ENCODE peak calls at places on chromosomes 13 and 19, in four cellular contexts. B is A549, K is HepG2, W is K562. U is an unnamed sample.

GRCh38 chr19:43625918-43626579 is 6.6 kb upstream of the ZNF428 start:
- DNase-seq in B (peak; percentile 42), K (no peak), W (peak; percentile 84), U (peak; percentile 74)

GRCh38 chr19:18700501-18701249 is 17.2 kb downstream of the CRTC1 start:
- DNase-seq in B (no peak), K (no peak), W (peak; percentile 85), U (peak; percentile 72)

GRCh38 chr13:24276310-24276709 is 33.1 kb upstream of the C1QTNF9 start:
- DNase-seq in B (no peak), K (no peak), W (no peak), U (no peak)

GRCh38 chr19:51681286-51681956 is 11.7 kb upstream of the SPACA6 start:
- DNase-seq in B (no peak), K (no peak), W (no peak), U (no peak)

GRCh38 chr19:3350014-3350663 is 16.2 kb upstream of the NFIC start:
- DNase-seq in B (no peak), K (peak; percentile 42), W (no peak), U (no peak)

GRCh38 chr19:1133471-1133929 is 29.7 kb downstream of the GPX4 start:
- DNase-seq in B (peak; percentile 41), K (no peak), W (peak; percentile 69), U (peak; percentile 74)

GRCh38 chr13:108346376-108346775 is 76.9 kb downstream of the TNFSF13B start:
- DNase-seq in B (no peak), K (no peak), W (no peak), U (no peak)

GRCh38 chr19:45404557-45405434 is at the start of gene PPP1R13L:
- DNase-seq in B (peak; percentile 95), K (peak; percentile 76), W (peak; percentile 78), U (peak; percentile 97)

GRCh38 chr19:37946132-37946531 is 39.1 kb downstream of the SIPA1L3 start:
- DNase-seq in B (no peak), K (no peak), W (no peak), U (no peak)

GRCh38 chr19:52749780-52750179 is 14.9 kb upstream of the ZNF611 start:
- DNase-seq in B (no peak), K (no peak), W (no peak), U (no peak)
- TF ChIP-seq NR3C1 in B (no peak), K (no peak), W (no peak), U (no peak)

DNA sequence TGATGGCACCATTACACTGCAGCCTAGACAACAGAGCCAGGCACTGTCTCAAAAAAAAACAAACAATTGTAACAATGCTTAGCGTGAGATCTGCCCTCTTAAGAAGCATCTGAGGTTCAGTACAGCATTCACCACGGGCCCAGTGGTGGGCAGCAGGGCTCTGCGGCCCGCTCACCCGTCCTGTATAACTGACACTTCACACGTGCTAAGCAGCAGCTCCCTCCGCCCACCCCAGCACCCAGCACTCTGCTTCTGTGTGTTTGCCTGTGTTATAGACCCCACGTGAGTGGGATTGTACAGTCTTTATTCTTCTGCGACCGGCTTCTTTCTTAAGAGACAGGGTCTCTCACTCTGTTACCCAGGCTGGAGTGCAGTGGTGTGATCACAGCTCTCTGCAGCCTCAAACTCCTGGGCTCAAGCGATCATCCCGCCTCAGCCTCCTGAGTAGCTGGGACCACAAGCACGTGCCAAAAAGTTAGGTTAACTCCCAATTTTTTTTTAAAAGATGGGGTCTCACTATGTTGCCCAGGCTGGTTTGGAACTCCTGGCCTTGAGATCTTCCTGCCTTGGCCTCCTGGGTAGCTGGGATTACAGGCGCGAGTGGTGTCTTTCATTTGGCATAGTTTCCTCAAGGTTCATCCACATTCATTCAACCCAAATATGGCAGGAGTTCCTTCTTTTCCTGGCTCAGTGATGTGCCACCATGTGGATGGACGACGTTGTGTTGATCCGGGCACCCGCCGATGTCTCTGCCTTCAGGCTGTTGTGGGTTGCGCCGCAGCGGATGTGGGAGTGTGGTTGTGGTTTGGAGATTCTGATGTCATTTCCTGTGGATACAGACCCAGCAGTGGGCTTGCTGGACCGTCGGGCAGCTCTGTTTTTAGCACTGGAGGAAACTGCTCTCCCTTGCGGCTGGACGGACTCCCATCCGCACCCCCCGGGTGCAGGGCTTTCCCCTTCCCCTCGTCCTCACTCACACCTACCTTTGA is 170.0 kb downstream of the KDM4B start:
- DNase-seq in B (no peak), K (no peak), W (peak; percentile 34), U (no peak)
- TF ChIP-seq USF2 in B (no peak), K (no peak), W (no peak), U (no peak)

GRCh38 chr13:45369116-45369515 is 28.1 kb upstream of the TPT1 start:
- DNase-seq in B (no peak), K (no peak), W (no peak), U (no peak)

GRCh38 chr13:45372189-45373115 is 31.5 kb upstream of the TPT1 start:
- DNase-seq in B (no peak), K (no peak), W (no peak), U (no peak)

GRCh38 chr13:45373116-45373606 is 32.2 kb upstream of the TPT1 start:
- DNase-seq in B (no peak), K (no peak), W (no peak), U (no peak)

GRCh38 chr13:45368571-45368970 is 27.6 kb upstream of the TPT1 start:
- DNase-seq in B (no peak), K (no peak), W (no peak), U (no peak)

GRCh38 chr13:45370922-45371406 is 30.0 kb upstream of the TPT1 start:
- DNase-seq in B (peak; percentile 48), K (no peak), W (peak; percentile 76), U (peak; percentile 90)
- TF ChIP-seq NR3C1 in B (no peak), K (no peak), W (no peak), U (no peak)

GRCh38 chr13:50810468-50810867 is 33.0 kb downstream of the DLEU7 start:
- DNase-seq in B (no peak), K (no peak), W (no peak), U (no peak)

GRCh38 chr13:50809133-50810090 is 34.1 kb downstream of the DLEU7 start:
- DNase-seq in B (no peak), K (no peak), W (no peak), U (no peak)

GRCh38 chr13:50812242-50812641 is 31.2 kb downstream of the DLEU7 start:
- DNase-seq in B (no peak), K (no peak), W (no peak), U (no peak)

GRCh38 chr13:50805805-50806204 is 37.7 kb downstream of the DLEU7 start:
- DNase-seq in B (no peak), K (peak; percentile 5), W (no peak), U (no peak)

GRCh38 chr13:50810998-50811397 is 32.5 kb downstream of the DLEU7 start:
- DNase-seq in B (no peak), K (no peak), W (no peak), U (no peak)
- TF ChIP-seq USF2 in B (no peak), K (no peak), W (no peak), U (no peak)

GRCh38 chr19:8610041-8610927 is at the start of gene ADAMTS10:
- DNase-seq in B (no peak), K (no peak), W (peak; percentile 77), U (peak; percentile 57)
- TF ChIP-seq NR3C1 in B (no peak), K (no peak), W (no peak), U (no peak)

GRCh38 chr13:26656919-26657318 is 99.4 kb downstream of the WASF3 start:
- DNase-seq in B (no peak), K (peak; percentile 24), W (no peak), U (no peak)

GRCh38 chr13:26658972-26659371 is 101.5 kb downstream of the WASF3 start:
- DNase-seq in B (no peak), K (no peak), W (no peak), U (no peak)

GRCh38 chr13:26660761-26661160 is 99.8 kb downstream of the GPR12 start:
- DNase-seq in B (no peak), K (no peak), W (no peak), U (no peak)

GRCh38 chr13:26658491-26658890 is 101.0 kb downstream of the WASF3 start:
- DNase-seq in B (no peak), K (no peak), W (no peak), U (no peak)

GRCh38 chr13:26660185-26660584 is 100.4 kb downstream of the GPR12 start:
- DNase-seq in B (no peak), K (no peak), W (no peak), U (no peak)
- TF ChIP-seq USF2 in B (no peak), K (no peak), W (no peak), U (no peak)

GRCh38 chr13:40389081-40389641 is 277.3 kb downstream of the FOXO1 start:
- DNase-seq in B (no peak), K (no peak), W (no peak), U (no peak)
- TF ChIP-seq NR3C1 in B (no peak), K (no peak), W (no peak), U (no peak)

DNA sequence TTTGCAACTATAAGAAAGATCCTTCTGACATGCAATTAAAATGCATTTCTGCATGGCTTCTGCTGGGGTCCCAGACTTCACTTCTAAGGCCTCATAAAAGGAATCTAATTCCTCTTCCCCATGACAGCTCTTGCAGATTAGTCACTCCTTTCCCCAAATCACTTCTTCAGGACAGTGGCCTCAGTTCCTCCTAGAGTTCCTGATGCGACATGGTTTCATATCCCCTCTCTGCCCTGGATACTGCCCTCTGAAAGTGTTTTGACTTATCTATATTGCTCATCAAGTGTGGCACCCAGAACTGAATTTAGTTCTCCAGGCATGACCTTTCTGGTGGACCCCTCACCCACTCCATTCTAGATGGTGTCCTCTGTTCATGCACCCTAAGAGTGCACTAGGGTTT is 238.1 kb downstream of the FOXO1 start:
- DNase-seq in B (no peak), K (no peak), W (no peak), U (no peak)
- TF ChIP-seq USF2 in B (no peak), K (no peak), W (no peak), U (no peak)

U was measured in WTC11.